ENCODE peak calls at places on chromosomes 6 and 20, in five cellular contexts. V, C, K, I and M are unnamed samples.

GRCh38 chr20:35592339-35592960 is 23.2 kb upstream of the SPAG4 start:
- DNase-seq in V (no peak), C (peak), K (no peak), I (no peak), M (no peak)

GRCh38 chr6:117911660-117912059 is 4.6 kb downstream of the SLC35F1 start:
- DNase-seq in V (no peak), C (no peak), K (no peak), I (no peak), M (no peak)

GRCh38 chr20:46963196-46963529 is 68.5 kb downstream of the EYA2 start:
- DNase-seq in V (no peak), C (no peak), K (no peak), I (no peak), M (no peak)

GRCh38 chr20:6870559-6870958 is 103.1 kb downstream of the BMP2 start:
- DNase-seq in V (no peak), C (no peak), K (no peak), I (no peak), M (no peak)

GRCh38 chr6:130560231-130560630 is 194.4 kb downstream of the TMEM200A start:
- DNase-seq in V (no peak), C (no peak), K (no peak), I (no peak), M (no peak)

GRCh38 chr20:3037654-3038053 is 5.8 kb upstream of the GNRH2 start:
- DNase-seq in V (no peak), C (no peak), K (no peak), I (no peak), M (no peak)

GRCh38 chr6:17851720-17852161 is 135.7 kb downstream of the KIF13A start:
- DNase-seq in V (no peak), C (no peak), K (no peak), I (no peak), M (no peak)

GRCh38 chr6:46949662-46950280 is 28.0 kb upstream of the ADGRF5 start:
- DNase-seq in V (no peak), C (no peak), K (no peak), I (no peak), M (no peak)

GRCh38 chr6:49001856-49002255 is 461.2 kb downstream of the MMUT start:
- DNase-seq in V (no peak), C (no peak), K (no peak), I (no peak), M (no peak)

GRCh38 chr6:11065436-11066202 is 21.5 kb upstream of the ELOVL2 start:
- DNase-seq in V (no peak), C (peak), K (no peak), I (no peak), M (peak)

GRCh38 chr6:31083742-31084354 is 28.5 kb downstream of the C6orf15 start:
- DNase-seq in V (peak), C (peak), K (no peak), I (peak), M (peak)

GRCh38 chr6:135192256-135193174 is 11.4 kb downstream of the MYB start:
- DNase-seq in V (no peak), C (peak), K (no peak), I (no peak), M (peak)

GRCh38 chr20:57124800-57125399 is 141.5 kb downstream of the BMP7 start:
- DNase-seq in V (no peak), C (no peak), K (peak), I (no peak), M (no peak)

GRCh38 chr6:10373642-10374359 is 41.1 kb downstream of the TFAP2A start:
- DNase-seq in V (peak), C (no peak), K (no peak), I (no peak), M (no peak)

GRCh38 chr6:148565321-148565926 is 181.4 kb upstream of the UST start:
- DNase-seq in V (no peak), C (no peak), K (no peak), I (no peak), M (no peak)

GRCh38 chr6:48099713-48100675 is 11.0 kb downstream of the PTCHD4 start:
- DNase-seq in V (no peak), C (no peak), K (no peak), I (no peak), M (no peak)

DNA sequence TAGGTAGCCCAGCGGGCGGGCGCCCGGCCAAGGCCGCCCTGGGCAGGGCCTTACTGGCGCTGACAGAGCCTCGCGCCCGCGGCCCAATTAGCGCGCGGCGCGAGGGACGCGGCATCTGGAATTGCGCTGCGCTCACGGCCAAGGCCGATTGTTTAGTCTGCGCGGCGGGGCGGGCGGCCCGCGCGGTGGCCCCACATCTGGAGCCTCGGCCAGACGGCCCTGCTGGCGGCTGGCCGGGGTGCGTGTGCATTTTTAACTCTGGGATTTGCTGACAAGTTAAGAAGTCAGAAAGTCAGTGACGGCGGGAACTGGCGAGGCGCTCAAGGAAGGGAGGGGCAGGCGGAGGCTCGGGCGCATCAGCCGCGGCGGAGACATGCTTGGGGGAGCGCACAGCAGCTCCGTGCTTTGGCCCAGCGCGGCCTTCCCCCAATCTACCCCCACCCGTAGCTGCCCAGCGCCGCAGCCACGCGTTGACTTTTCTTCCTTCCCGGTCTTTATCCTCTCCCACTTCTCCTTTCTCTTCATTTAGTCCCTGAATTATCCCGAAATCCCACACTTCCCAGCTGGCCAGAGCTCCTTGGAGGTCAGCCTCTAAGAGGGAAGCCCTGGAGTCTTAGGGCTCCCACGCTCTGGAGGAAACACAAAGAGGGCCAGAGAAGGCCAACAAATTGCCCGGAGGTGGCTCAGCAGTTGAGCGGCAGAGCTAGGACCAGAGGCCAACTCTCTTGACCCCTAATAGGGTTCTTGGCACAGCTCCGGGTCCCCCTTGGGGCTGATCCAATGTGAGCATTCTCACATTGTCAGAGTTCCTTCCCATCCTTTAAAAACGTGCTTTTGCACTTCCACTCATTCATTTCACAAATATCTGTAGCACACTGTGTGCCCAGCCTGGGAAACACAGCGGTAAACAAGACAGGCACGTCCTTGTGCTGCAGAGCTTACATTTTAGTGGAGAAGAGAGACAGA is 40.8 kb upstream of the FOXP4 start:
- DNase-seq in V (no peak), C (peak), K (no peak), I (peak), M (peak)
- TF ChIP-seq POLR2AphosphoS5 in V (no peak), C (no peak), K (no peak), I (no peak), M (no peak)

DNA sequence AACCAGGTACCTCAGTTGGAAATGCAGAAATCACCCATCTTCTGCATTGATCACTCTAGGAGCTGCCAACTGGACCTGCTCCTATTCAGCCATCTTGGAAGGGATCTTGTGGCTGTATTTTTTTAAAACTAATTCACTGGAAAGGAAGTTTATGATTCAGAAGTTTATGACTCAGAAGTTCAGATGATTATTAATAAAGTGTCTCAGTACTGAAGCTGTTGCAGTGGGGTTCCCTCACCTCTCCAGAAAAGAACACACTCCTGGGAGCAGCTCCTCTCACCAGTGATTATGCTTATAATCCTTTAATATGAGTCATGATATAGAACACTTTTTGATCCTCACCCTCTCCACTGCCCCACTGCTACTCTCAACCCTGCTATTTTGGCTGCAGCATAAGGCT is 291.2 kb upstream of the HS3ST5 start:
- DNase-seq in V (no peak), C (no peak), K (no peak), I (no peak), M (no peak)
- TF ChIP-seq CREB1 in V (no peak), C (no peak), K (no peak), I (no peak), M (no peak)

GRCh38 chr20:10761786-10762185 is 88.0 kb upstream of the JAG1 start:
- DNase-seq in V (peak), C (no peak), K (no peak), I (no peak), M (no peak)

GRCh38 chr20:10754809-10755208 is 81.0 kb upstream of the JAG1 start:
- DNase-seq in V (no peak), C (no peak), K (no peak), I (no peak), M (no peak)

GRCh38 chr20:10761232-10761631 is 87.4 kb upstream of the JAG1 start:
- DNase-seq in V (peak), C (no peak), K (no peak), I (no peak), M (no peak)

GRCh38 chr20:10762216-10762615 is 88.4 kb upstream of the JAG1 start:
- DNase-seq in V (no peak), C (no peak), K (no peak), I (no peak), M (no peak)

GRCh38 chr20:10758446-10758845 is 84.6 kb upstream of the JAG1 start:
- DNase-seq in V (peak), C (no peak), K (no peak), I (no peak), M (no peak)
- TF ChIP-seq POLR2AphosphoS5 in V (no peak), C (no peak), K (no peak), I (no peak), M (no peak)

DNA sequence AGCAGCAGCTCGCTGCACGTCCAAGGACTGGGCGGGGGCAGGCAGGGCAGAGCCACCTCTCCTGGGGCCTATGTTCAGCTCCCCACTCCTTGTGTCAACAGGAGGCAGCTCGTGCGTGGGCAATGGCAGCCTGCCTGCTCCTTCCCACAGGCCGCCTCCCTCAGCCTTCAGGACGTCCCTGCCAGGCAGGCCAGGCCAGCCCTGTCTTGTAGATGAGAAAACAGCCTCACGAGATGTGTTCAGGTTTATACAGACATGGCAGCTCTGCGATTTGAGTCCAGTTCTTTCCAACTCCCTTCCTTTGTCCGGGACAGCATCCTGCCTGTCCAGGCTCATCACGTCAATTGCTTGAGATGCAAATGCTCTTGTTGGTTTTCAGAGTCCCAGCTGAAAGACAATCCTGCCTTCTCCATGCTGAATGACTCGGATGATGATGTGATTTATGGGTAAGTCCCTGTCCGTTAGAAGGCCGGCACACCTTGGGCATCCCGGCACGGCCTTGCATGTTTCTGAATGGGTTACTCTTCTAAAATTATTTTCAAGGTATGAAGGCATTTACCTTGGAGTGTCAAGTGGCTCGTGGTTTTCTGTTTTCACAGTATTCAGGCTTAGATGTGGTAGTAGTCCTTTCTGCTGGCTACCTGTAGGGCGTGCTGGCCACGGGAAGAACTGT is 13.5 kb downstream of the DYNLT1 start:
- DNase-seq in V (no peak), C (no peak), K (no peak), I (no peak), M (no peak)
- TF ChIP-seq CREB1 in V (no peak), C (no peak), K (no peak), I (no peak), M (no peak)

GRCh38 chr20:41027872-41028358 is 707 bp upstream of the TOP1 start:
- DNase-seq in V (no peak), C (no peak), K (no peak), I (no peak), M (no peak)

GRCh38 chr20:41030536-41031242 is 2.1 kb downstream of the TOP1 start:
- DNase-seq in V (peak), C (no peak), K (no peak), I (no peak), M (no peak)

GRCh38 chr20:41027366-41027765 is 1.3 kb upstream of the TOP1 start:
- DNase-seq in V (no peak), C (no peak), K (no peak), I (no peak), M (no peak)

GRCh38 chr20:41029150-41029872 is 689 bp downstream of the TOP1 start:
- DNase-seq in V (no peak), C (peak), K (no peak), I (peak), M (peak)

GRCh38 chr20:41028359-41029149 is at the start of gene TOP1:
- DNase-seq in V (peak), C (peak), K (peak), I (peak), M (peak)
- TF ChIP-seq POLR2AphosphoS5 in V (peak), C (peak), K (peak), I (peak), M (peak)